ENCODE peak calls at places on chromosome 3, in four cellular contexts. K, B, T and V are unnamed samples.

GRCh38 chr3:126731044-126731443 is 27.0 kb downstream of the CHCHD6 start:
- DNase-seq in K (no peak), B (peak; percentile 10), T (no peak), V (no peak)

GRCh38 chr3:45446706-45447105 is 58.3 kb downstream of the LARS2 start:
- DNase-seq in K (no peak), B (no peak), T (no peak), V (no peak)

GRCh38 chr3:23763040-23763477 is 42.7 kb upstream of the UBE2E1 start:
- DNase-seq in K (no peak), B (no peak), T (no peak), V (no peak)

GRCh38 chr3:129036234-129037092 is 24.1 kb upstream of the GP9 start:
- DNase-seq in K (no peak), B (no peak), T (no peak), V (no peak)

GRCh38 chr3:174397848-174398247 is 461.3 kb upstream of the NAALADL2 start:
- DNase-seq in K (no peak), B (no peak), T (no peak), V (no peak)

GRCh38 chr3:66019896-66020295 is 18.8 kb downstream of the MAGI1 start:
- DNase-seq in K (no peak), B (no peak), T (no peak), V (no peak)

GRCh38 chr3:28915711-28916481 is 365.0 kb upstream of the RBMS3 start:
- DNase-seq in K (no peak), B (no peak), T (no peak), V (no peak)

GRCh38 chr3:124483915-124484470 is 246.3 kb upstream of the UMPS start:
- DNase-seq in K (peak; percentile 47), B (no peak), T (no peak), V (no peak)

GRCh38 chr3:2837233-2837632 is 272.9 kb downstream of the IL5RA start:
- DNase-seq in K (no peak), B (no peak), T (no peak), V (no peak)

GRCh38 chr3:72739521-72740466 is 108.5 kb downstream of the SHQ1 start:
- DNase-seq in K (no peak), B (peak; percentile 71), T (no peak), V (peak; percentile 64)

GRCh38 chr3:164539215-164539614 is 539.1 kb downstream of the SI start:
- DNase-seq in K (no peak), B (no peak), T (no peak), V (no peak)

GRCh38 chr3:133859381-133860245 is 36.1 kb downstream of the RAB6B start:
- DNase-seq in K (no peak), B (peak; percentile 35), T (no peak), V (no peak)

GRCh38 chr3:64150527-64151238 is 74.6 kb downstream of the PRICKLE2 start:
- DNase-seq in K (no peak), B (no peak), T (no peak), V (peak; percentile 62)

GRCh38 chr3:64151335-64151871 is 73.9 kb downstream of the PRICKLE2 start:
- DNase-seq in K (no peak), B (no peak), T (no peak), V (no peak)

GRCh38 chr3:64152676-64153466 is 72.4 kb downstream of the PRICKLE2 start:
- DNase-seq in K (no peak), B (no peak), T (no peak), V (no peak)

GRCh38 chr3:64149886-64150285 is 75.4 kb downstream of the PRICKLE2 start:
- DNase-seq in K (no peak), B (no peak), T (no peak), V (no peak)

DNA sequence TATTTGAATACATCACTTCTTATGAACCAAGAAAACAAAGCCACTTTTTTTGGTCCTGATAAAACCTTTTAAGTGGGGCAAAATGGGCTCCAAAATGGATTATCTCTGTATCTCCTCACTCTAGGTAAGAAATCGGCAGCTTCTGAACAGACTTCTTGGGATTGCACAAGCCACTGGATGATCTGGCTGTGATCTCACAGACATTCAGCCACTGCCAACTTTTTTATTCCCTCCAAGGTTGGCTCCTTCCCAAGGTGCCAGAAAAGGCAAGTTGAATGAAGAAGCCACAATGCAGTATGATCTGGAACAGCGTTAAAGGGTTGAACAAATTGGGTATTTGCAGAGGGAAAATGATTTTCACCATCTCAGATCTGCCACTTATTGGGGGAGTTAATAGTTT is 73.2 kb downstream of the PRICKLE2 start:
- DNase-seq in K (no peak), B (no peak), T (no peak), V (no peak)
- TF ChIP-seq POLR2AphosphoS5 in K (peak; percentile 46), B (no peak), T (no peak), V (no peak)

DNA sequence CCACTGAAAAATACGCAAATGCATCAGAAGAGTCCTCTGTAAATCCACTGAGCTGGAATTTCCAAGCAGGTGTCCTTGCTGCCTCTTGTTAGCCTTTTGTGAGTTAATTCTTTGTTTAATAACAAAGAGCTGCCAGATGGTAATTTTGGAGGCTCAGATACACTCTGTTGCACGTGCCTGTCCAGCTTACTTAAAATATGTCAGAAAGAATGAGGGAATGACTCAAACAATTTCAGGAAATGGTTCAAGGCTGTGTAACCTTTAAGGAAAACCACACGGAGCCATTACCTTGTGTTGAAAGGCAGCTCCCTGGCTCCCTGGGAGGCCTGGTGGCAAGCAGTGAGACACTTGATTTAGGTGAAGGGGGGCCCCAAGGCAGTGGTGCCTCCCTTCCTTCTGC is 302.2 kb upstream of the CTDSPL start:
- DNase-seq in K (no peak), B (no peak), T (no peak), V (no peak)
- TF ChIP-seq POLR2AphosphoS5 in K (no peak), B (no peak), T (no peak), V (no peak)

GRCh38 chr3:138365991-138366759 is 17.8 kb downstream of the MRAS start:
- DNase-seq in K (no peak), B (no peak), T (no peak), V (no peak)
- TF ChIP-seq POLR2AphosphoS5 in K (no peak), B (no peak), T (no peak), V (no peak)

DNA sequence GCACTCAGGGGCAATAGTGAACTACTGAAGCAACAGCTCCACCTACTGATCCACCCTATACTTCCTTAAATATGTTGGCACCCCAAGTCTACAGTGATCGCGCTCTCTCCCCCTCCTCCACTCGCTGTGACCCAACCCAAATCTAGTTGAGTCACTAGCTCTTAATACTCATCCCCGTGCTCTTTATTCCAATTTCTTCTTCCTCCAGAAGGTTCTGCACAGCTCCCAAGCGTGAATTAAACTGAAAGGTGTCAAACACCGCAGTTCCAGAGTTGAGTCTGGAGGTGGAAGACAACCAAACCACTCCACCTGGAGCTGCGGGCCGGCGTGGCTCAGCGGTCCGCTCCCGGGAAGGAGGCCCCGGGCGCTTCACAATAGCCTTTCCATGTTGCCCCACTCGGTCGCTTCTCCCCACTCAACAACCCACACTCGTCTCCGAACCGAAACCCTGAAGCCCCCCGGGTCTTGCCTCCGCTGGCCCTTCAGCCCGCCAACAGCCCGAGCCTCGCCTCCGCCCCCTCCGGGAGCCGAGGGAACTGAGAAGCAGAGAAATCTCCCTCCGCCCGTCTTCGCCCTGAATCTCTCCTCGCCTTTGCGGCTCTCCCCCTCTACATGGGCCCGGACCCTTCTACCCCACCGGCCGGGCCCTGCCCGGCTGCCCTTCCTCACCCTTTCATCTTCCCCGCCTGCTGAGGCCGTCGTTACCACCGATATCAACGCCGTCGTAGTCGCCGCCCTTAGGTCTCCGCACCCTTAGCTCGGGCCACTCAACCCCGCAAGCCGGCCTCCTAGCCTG is 578 bp downstream of the NAA50 start:
- DNase-seq in K (no peak), B (peak; percentile 85), T (no peak), V (peak; percentile 56)
- TF ChIP-seq POLR2AphosphoS5 in K (peak; percentile 56), B (no peak), T (no peak), V (peak; percentile 65)

GRCh38 chr3:107432013-107432515 is 54.8 kb downstream of the CCDC54 start:
- DNase-seq in K (no peak), B (no peak), T (no peak), V (no peak)
- TF ChIP-seq POLR2AphosphoS5 in K (no peak), B (no peak), T (no peak), V (no peak)

GRCh38 chr3:37052860-37053259 is 59.5 kb downstream of the MLH1 start:
- DNase-seq in K (no peak), B (no peak), T (no peak), V (no peak)
- TF ChIP-seq POLR2AphosphoS5 in K (no peak), B (no peak), T (no peak), V (no peak)

GRCh38 chr3:9422712-9423424 is 25.5 kb downstream of the SETD5 start:
- DNase-seq in K (peak; percentile 93), B (peak; percentile 91), T (no peak), V (peak; percentile 74)
- TF ChIP-seq POLR2AphosphoS5 in K (peak; percentile 88), B (peak; percentile 58), T (no peak), V (peak; percentile 94)

DNA sequence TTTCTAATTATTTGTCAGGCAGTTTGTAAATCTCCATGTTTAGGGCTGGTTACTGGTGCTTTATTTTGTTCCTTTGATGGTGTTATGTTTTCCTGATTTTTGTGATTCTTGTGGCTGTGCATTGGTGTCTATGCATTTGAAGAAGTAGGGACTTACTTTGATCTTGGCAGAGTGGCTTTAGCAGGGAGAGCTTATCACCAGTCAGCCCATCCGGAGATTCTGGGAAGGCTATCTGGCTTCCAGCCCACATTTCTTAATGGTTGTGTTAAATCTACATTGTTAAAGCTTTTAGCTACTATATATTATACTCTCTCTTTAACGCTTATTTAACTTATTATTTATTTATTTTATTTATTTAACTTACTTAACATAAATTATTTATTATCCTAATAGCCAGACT is 35.1 kb downstream of the FBXL2 start:
- DNase-seq in K (no peak), B (peak; percentile 5), T (no peak), V (no peak)
- TF ChIP-seq POLR2AphosphoS5 in K (no peak), B (no peak), T (no peak), V (no peak)

GRCh38 chr3:185658504-185658912 is 72.4 kb downstream of the SENP2 start:
- DNase-seq in K (peak; percentile 95), B (no peak), T (no peak), V (peak; percentile 55)

GRCh38 chr3:185657691-185658503 is 71.8 kb downstream of the SENP2 start:
- DNase-seq in K (peak; percentile 85), B (no peak), T (no peak), V (no peak)

GRCh38 chr3:185661772-185662171 is 75.7 kb downstream of the SENP2 start:
- DNase-seq in K (peak; percentile 83), B (no peak), T (no peak), V (no peak)

GRCh38 chr3:185658943-185659342 is 72.8 kb downstream of the SENP2 start:
- DNase-seq in K (no peak), B (no peak), T (no peak), V (no peak)

GRCh38 chr3:185659942-185660921 is 74.1 kb downstream of the SENP2 start:
- DNase-seq in K (peak; percentile 93), B (peak; percentile 89), T (peak; percentile 53), V (peak; percentile 66)
- TF ChIP-seq POLR2AphosphoS5 in K (peak; percentile 56), B (no peak), T (no peak), V (no peak)

GRCh38 chr3:46868301-46868700 is 5.1 kb upstream of the MYL3 start:
- DNase-seq in K (no peak), B (no peak), T (no peak), V (no peak)
- TF ChIP-seq POLR2AphosphoS5 in K (no peak), B (no peak), T (no peak), V (no peak)